ENCODE peak calls at places on chromosome 16, in four cellular contexts. One of them, this sample, is unnamed.

GRCh38 chr16:11796227-11797165 is 562 bp downstream of the ZC3H7A start:
- DNase-seq in RPMI7951: peak
- DNase-seq in HEK293T: peak
- DNase-seq in effector CD4-positive, alpha-beta T cell: peak
- DNase-seq in this sample: peak

GRCh38 chr16:78444-79145 is 570 bp downstream of the MPG start:
- DNase-seq in RPMI7951: peak
- DNase-seq in HEK293T: peak
- DNase-seq in effector CD4-positive, alpha-beta T cell: no peak
- DNase-seq in this sample: peak

GRCh38 chr16:59179446-59180082 is 445.4 kb upstream of the GOT2 start:
- DNase-seq in RPMI7951: no peak
- DNase-seq in HEK293T: no peak
- DNase-seq in effector CD4-positive, alpha-beta T cell: no peak
- DNase-seq in this sample: peak

GRCh38 chr16:59535298-59535697 is 801.2 kb upstream of the GOT2 start:
- DNase-seq in RPMI7951: no peak
- DNase-seq in HEK293T: no peak
- DNase-seq in effector CD4-positive, alpha-beta T cell: no peak
- DNase-seq in this sample: no peak

GRCh38 chr16:13839577-13839976 is 80.4 kb upstream of the ERCC4 start:
- DNase-seq in RPMI7951: no peak
- DNase-seq in HEK293T: no peak
- DNase-seq in effector CD4-positive, alpha-beta T cell: no peak
- DNase-seq in this sample: no peak

GRCh38 chr16:54135361-54136275 is 151.0 kb downstream of the IRX3 start:
- DNase-seq in RPMI7951: peak
- DNase-seq in HEK293T: no peak
- DNase-seq in effector CD4-positive, alpha-beta T cell: no peak
- DNase-seq in this sample: peak

GRCh38 chr16:3488801-3489200 is 6.5 kb downstream of the C16orf90 start:
- DNase-seq in RPMI7951: no peak
- DNase-seq in HEK293T: no peak
- DNase-seq in effector CD4-positive, alpha-beta T cell: no peak
- DNase-seq in this sample: no peak

GRCh38 chr16:4071686-4072561 is 44.3 kb downstream of the ADCY9 start:
- DNase-seq in RPMI7951: no peak
- DNase-seq in HEK293T: no peak
- DNase-seq in effector CD4-positive, alpha-beta T cell: no peak
- DNase-seq in this sample: no peak

GRCh38 chr16:28873543-28874201 is 4.6 kb upstream of the ATP2A1 start:
- DNase-seq in RPMI7951: no peak
- DNase-seq in HEK293T: peak
- DNase-seq in effector CD4-positive, alpha-beta T cell: peak
- DNase-seq in this sample: no peak

This sample was measured in iris pigment epithelial cell.